ENCODE peak calls at places on chromosome 14, in ten cellular contexts. B, G, X, J, A, Y, R, O, M and N are unnamed samples.

GRCh38 chr14:23816371-23816770 is 137.2 kb upstream of the DHRS4 start:
- DNase-seq in B (no peak), G (no peak), X (no peak), J (no peak), A (no peak), Y (no peak), R (no peak), O (no peak), M (no peak), N (no peak)

GRCh38 chr14:29851397-29851796 is 76.2 kb downstream of the PRKD1 start:
- DNase-seq in B (no peak), G (no peak), X (no peak), J (no peak), A (no peak), Y (no peak), R (no peak), O (no peak), M (no peak), N (no peak)

GRCh38 chr14:100906420-100906819 is 2.9 kb upstream of the RTL1 start:
- DNase-seq in B (no peak), G (no peak), X (peak), J (no peak), A (no peak), Y (no peak), R (no peak), O (peak), M (no peak), N (no peak)

GRCh38 chr14:56122306-56122705 is 4.1 kb downstream of the PELI2 start:
- DNase-seq in B (no peak), G (no peak), X (no peak), J (no peak), A (no peak), Y (no peak), R (no peak), O (no peak), M (no peak), N (no peak)

GRCh38 chr14:99574099-99574880 is 29.7 kb downstream of the CCDC85C start:
- DNase-seq in B (no peak), G (no peak), X (no peak), J (peak), A (no peak), Y (peak), R (no peak), O (no peak), M (no peak), N (no peak)

GRCh38 chr14:105477659-105478623 is 3.3 kb downstream of the CRIP2 start:
- DNase-seq in B (no peak), G (peak), X (no peak), J (no peak), A (no peak), Y (peak), R (no peak), O (peak), M (no peak), N (no peak)

GRCh38 chr14:75794615-75795038 is 133.6 kb downstream of the TTLL5 start:
- DNase-seq in B (no peak), G (no peak), X (no peak), J (no peak), A (no peak), Y (no peak), R (no peak), O (no peak), M (no peak), N (no peak)

GRCh38 chr14:63273717-63274673 is 44.7 kb downstream of the GPHB5 start:
- DNase-seq in B (no peak), G (no peak), X (no peak), J (no peak), A (no peak), Y (no peak), R (no peak), O (no peak), M (no peak), N (no peak)

GRCh38 chr14:99619873-99620834 is 16.1 kb upstream of the CCDC85C start:
- DNase-seq in B (no peak), G (no peak), X (peak), J (peak), A (no peak), Y (no peak), R (no peak), O (no peak), M (no peak), N (no peak)

GRCh38 chr14:54040851-54041250 is 84.2 kb upstream of the BMP4 start:
- DNase-seq in B (no peak), G (no peak), X (no peak), J (no peak), A (no peak), Y (no peak), R (no peak), O (no peak), M (no peak), N (no peak)

GRCh38 chr14:61080591-61081010 is 99.6 kb downstream of the SLC38A6 start:
- DNase-seq in B (no peak), G (no peak), X (no peak), J (peak), A (no peak), Y (no peak), R (no peak), O (no peak), M (no peak), N (no peak)

GRCh38 chr14:103688441-103688840 is 26.8 kb downstream of the XRCC3 start:
- DNase-seq in B (no peak), G (no peak), X (no peak), J (no peak), A (no peak), Y (no peak), R (no peak), O (no peak), M (no peak), N (no peak)

GRCh38 chr14:59278111-59278510 is 89.6 kb downstream of the DAAM1 start:
- DNase-seq in B (no peak), G (no peak), X (no peak), J (no peak), A (no peak), Y (no peak), R (no peak), O (no peak), M (no peak), N (no peak)

GRCh38 chr14:68495101-68495637 is 297.7 kb downstream of the ZFP36L1 start:
- DNase-seq in B (no peak), G (no peak), X (no peak), J (no peak), A (no peak), Y (no peak), R (no peak), O (peak), M (no peak), N (no peak)

GRCh38 chr14:40028991-40029390 is 596.8 kb upstream of the FBXO33 start:
- DNase-seq in B (no peak), G (no peak), X (no peak), J (no peak), A (no peak), Y (no peak), R (no peak), O (no peak), M (no peak), N (no peak)

GRCh38 chr14:101360045-101360931 is 201.0 kb upstream of the DIO3 start:
- DNase-seq in B (no peak), G (no peak), X (peak), J (peak), A (no peak), Y (no peak), R (peak), O (no peak), M (no peak), N (no peak)